ENCODE peak calls at places on chromosomes 3 and 15, in six cellular contexts. Q is mammary epithelial cell, G is caudate nucleus, S is SJSA1, B is tibial nerve, L is IMR-90. H is an unnamed sample.
A peak's percentile ranks its signal among the peaks of the same experiment; 100 is the strongest.

GRCh38 chr3:89375451-89375850 is 268.0 kb downstream of the EPHA3 start:
- DNase-seq in Q (no peak), G (no peak), S (no peak), B (no peak), L (no peak), H (no peak)

GRCh38 chr3:160180581-160181216 is 44.5 kb upstream of the C3orf80 start:
- DNase-seq in Q (no peak), G (no peak), S (no peak), B (no peak), L (no peak), H (no peak)

GRCh38 chr3:21752749-21753347 is 1.8 kb upstream of the ZNF385D start:
- DNase-seq in Q (peak; percentile 63), G (no peak), S (no peak), B (no peak), L (peak; percentile 49), H (no peak)

GRCh38 chr3:123400169-123400568 is 48.7 kb downstream of the ADCY5 start:
- DNase-seq in Q (no peak), G (no peak), S (no peak), B (no peak), L (no peak), H (no peak)

GRCh38 chr15:25172691-25173090 is 217.9 kb downstream of the SNRPN start:
- DNase-seq in Q (no peak), G (no peak), S (no peak), B (no peak), L (no peak), H (no peak)

GRCh38 chr3:25532763-25533162 is 104.7 kb downstream of the RARB start:
- DNase-seq in Q (no peak), G (no peak), S (no peak), B (no peak), L (peak; percentile 33), H (no peak)

GRCh38 chr15:26771168-26771916 is 1.5 kb downstream of the GABRB3 start:
- DNase-seq in Q (no peak), G (no peak), S (no peak), B (no peak), L (no peak), H (no peak)

GRCh38 chr3:73298243-73299183 is 237.1 kb downstream of the EBLN2 start:
- DNase-seq in Q (no peak), G (no peak), S (no peak), B (no peak), L (no peak), H (no peak)

GRCh38 chr3:136377499-136377898 is 127.4 kb downstream of the PCCB start:
- DNase-seq in Q (no peak), G (no peak), S (no peak), B (no peak), L (no peak), H (no peak)

GRCh38 chr3:114563720-114564119 is 269.9 kb downstream of the TIGIT start:
- DNase-seq in Q (no peak), G (no peak), S (no peak), B (no peak), L (no peak), H (no peak)

GRCh38 chr3:186839874-186840641 is 2.5 kb upstream of the ADIPOQ start:
- DNase-seq in Q (no peak), G (no peak), S (no peak), B (no peak), L (no peak), H (no peak)

GRCh38 chr15:95565201-95565600 is 765.3 kb upstream of the NR2F2 start:
- DNase-seq in Q (no peak), G (no peak), S (no peak), B (no peak), L (no peak), H (no peak)

GRCh38 chr3:172094621-172095557 is 55.5 kb downstream of the FNDC3B start:
- DNase-seq in Q (no peak), G (no peak), S (no peak), B (no peak), L (peak; percentile 62), H (no peak)

GRCh38 chr3:140185375-140185774 is 250.4 kb downstream of the CLSTN2 start:
- DNase-seq in Q (no peak), G (no peak), S (no peak), B (no peak), L (no peak), H (no peak)

GRCh38 chr3:44880284-44880683 is 5.9 kb downstream of the TGM4 start:
- DNase-seq in Q (no peak), G (no peak), S (no peak), B (no peak), L (peak; percentile 41), H (no peak)

DNA sequence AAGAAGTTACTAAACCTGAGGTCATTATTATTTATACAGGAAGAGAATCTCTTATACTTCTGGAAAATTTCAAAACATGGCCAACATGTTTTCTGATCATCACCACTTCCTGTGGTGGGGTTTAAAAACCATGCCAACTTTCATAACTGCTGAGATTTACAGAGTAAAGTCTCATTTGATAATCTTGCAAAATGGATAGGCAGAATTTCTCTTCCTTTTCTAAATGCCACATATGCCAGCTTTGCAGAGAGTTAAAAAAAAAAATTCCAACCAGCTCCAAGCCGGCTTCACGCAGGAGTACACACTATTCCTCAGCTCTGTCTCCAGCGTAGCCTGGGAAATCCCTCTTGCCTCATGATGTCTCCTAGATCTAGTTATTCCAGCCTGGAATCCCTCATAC is 124.2 kb upstream of the SPRED1 start:
- DNase-seq in Q (peak; percentile 34), G (no peak), S (no peak), B (no peak), L (peak; percentile 8), H (no peak)
- H3K27ac ChIP-seq in Q (peak overlapping the region; percentile 28), G (no peak overlapping the region), S (no peak overlapping the region), B (no peak overlapping the region), L (no peak overlapping the region), H (no peak overlapping the region)

DNA sequence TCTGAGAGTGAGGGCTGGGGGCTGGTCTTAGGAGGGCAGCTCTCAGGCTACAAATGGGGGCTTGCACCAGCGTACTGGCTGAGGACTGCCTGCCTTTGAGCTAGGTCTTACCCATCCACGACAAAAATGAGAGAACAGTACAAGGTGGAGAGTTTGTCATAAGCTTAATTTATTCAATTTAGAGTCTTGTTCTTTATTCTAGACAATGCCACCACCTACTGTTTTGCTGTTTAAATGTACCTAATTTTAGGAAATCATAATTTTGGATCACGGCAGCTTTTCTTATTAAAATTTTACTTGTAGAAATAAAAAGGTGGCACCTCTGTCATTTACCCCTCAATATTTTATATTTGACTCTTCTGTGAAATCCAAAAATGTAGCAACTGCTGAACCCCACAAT is 88.4 kb downstream of the SLCO3A1 start:
- DNase-seq in Q (no peak), G (no peak), S (no peak), B (no peak), L (no peak), H (no peak)
- H3K27ac ChIP-seq in Q (peak overlapping the region; percentile 96), G (no peak overlapping the region), S (no peak overlapping the region), B (no peak overlapping the region), L (no peak overlapping the region), H (no peak overlapping the region)

DNA sequence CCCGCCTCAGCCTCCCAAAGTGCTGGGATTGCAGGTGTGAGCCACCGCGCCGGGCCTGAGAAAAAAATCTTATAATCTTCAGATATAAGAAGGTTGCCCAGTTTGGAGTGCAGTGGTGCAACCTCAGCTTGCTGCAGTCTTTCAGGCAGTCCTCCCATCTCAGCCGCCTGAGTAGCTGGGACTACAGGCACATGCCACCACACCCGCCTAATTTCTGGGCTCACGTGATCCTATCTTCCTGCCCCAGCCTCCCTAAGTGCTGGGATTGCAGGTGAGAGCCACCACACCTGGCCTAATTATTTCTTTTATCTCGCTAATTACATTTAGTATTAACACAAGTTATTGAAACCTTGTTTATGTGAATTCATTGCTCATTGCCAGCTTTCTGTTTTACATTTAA is 13.5 kb downstream of the PAK2 start:
- DNase-seq in Q (no peak), G (no peak), S (no peak), B (no peak), L (no peak), H (no peak)
- H3K27ac ChIP-seq in Q (no peak overlapping the region), G (no peak overlapping the region), S (no peak overlapping the region), B (no peak overlapping the region), L (no peak overlapping the region), H (no peak overlapping the region)

GRCh38 chr3:180246688-180247195 is 210.0 kb upstream of the PEX5L start:
- DNase-seq in Q (no peak), G (no peak), S (no peak), B (no peak), L (no peak), H (no peak)
- H3K27ac ChIP-seq in Q (no peak overlapping the region), G (no peak overlapping the region), S (no peak overlapping the region), B (no peak overlapping the region), L (no peak overlapping the region), H (no peak overlapping the region)

DNA sequence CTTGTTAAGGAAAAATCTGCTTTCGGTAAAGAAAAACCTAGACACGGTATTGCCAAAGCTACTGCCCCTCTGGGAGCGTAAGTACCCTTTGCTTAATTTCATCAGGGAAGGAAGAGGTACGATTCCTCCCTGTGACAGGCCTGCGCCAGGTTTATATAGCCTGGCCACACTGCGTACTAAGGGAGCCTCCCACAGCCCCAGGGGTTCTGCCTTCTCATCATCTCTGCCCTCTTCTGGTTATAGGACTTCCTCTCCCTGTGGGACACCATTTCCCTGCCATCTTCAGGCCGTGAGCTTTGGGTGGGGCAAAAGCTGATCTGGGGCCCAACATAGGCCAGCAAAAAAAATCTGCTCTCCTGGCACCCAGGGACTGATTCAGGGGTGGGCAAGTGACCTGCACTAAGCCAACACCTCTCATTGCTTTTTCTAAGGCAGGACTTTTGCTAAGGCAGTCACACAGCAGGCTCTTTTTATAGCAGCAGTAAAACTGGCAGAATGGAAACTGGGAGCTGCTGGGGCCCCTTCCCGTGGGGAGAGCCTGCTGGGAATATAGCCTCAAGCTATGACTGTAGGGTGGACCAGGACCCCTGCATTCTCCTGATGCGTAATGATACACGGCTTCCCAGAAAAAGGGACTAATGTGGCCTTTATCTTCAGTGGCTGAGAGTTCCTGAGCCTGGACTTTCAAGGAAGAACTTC is 76.2 kb downstream of the PRICKLE2 start:
- DNase-seq in Q (no peak), G (no peak), S (no peak), B (no peak), L (no peak), H (no peak)
- H3K27ac ChIP-seq in Q (no peak overlapping the region), G (no peak overlapping the region), S (peak overlapping the region; percentile 77), B (no peak overlapping the region), L (peak overlapping the region; percentile 53), H (no peak overlapping the region)

GRCh38 chr3:195551381-195551978 is 8.4 kb upstream of the PPP1R2 start:
- DNase-seq in Q (no peak), G (no peak), S (no peak), B (no peak), L (no peak), H (no peak)
- H3K27ac ChIP-seq in Q (no peak overlapping the region), G (peak overlapping the region; percentile 62), S (no peak overlapping the region), B (peak overlapping the region; percentile 66), L (no peak overlapping the region), H (no peak overlapping the region)

GRCh38 chr15:32873292-32874114 is 155.7 kb downstream of the GREM1 start:
- DNase-seq in Q (no peak), G (no peak), S (no peak), B (no peak), L (peak; percentile 75), H (no peak)
- H3K27ac ChIP-seq in Q (no peak overlapping the region), G (no peak overlapping the region), S (no peak overlapping the region), B (no peak overlapping the region), L (peak overlapping the region; percentile 92), H (no peak overlapping the region)

H was measured in substantia nigra.